ENCODE peak calls at places on chromosomes 5 and 9, in nine cellular contexts. One of them, this sample, is unnamed.

GRCh38 chr5:141960018-141960417 is 2.0 kb upstream of the PCDH12 start:
- DNase-seq in RWPE1: no peak
- DNase-seq in activated naive CD8-positive, alpha-beta T cell treated with anti-CD3 and anti-CD28 coated beads, Interleukin-2, amount 50 U/mL, for 24 hours: peak
- DNase-seq in KBM-7: no peak
- DNase-seq in HS-5: no peak
- DNase-seq in glutamatergic neuron: peak
- DNase-seq in ecto neural progenitor cell: no peak
- DNase-seq in anterior cingulate cortex: no peak
- DNase-seq in lower leg skin: peak
- DNase-seq in this sample: no peak

GRCh38 chr5:97534166-97534565 is 351.1 kb upstream of the RIOK2 start:
- DNase-seq in RWPE1: peak
- DNase-seq in activated naive CD8-positive, alpha-beta T cell treated with anti-CD3 and anti-CD28 coated beads, Interleukin-2, amount 50 U/mL, for 24 hours: peak
- DNase-seq in KBM-7: peak
- DNase-seq in HS-5: peak
- DNase-seq in glutamatergic neuron: no peak
- DNase-seq in ecto neural progenitor cell: no peak
- DNase-seq in anterior cingulate cortex: no peak
- DNase-seq in lower leg skin: no peak
- DNase-seq in this sample: no peak

GRCh38 chr9:91195372-91196012 is 166.2 kb downstream of the AUH start:
- DNase-seq in RWPE1: no peak
- DNase-seq in activated naive CD8-positive, alpha-beta T cell treated with anti-CD3 and anti-CD28 coated beads, Interleukin-2, amount 50 U/mL, for 24 hours: no peak
- DNase-seq in KBM-7: no peak
- DNase-seq in HS-5: no peak
- DNase-seq in glutamatergic neuron: no peak
- DNase-seq in ecto neural progenitor cell: peak
- DNase-seq in anterior cingulate cortex: no peak
- DNase-seq in lower leg skin: peak
- DNase-seq in this sample: no peak

GRCh38 chr5:103785569-103785968 is 223.0 kb upstream of the NUDT12 start:
- DNase-seq in RWPE1: no peak
- DNase-seq in activated naive CD8-positive, alpha-beta T cell treated with anti-CD3 and anti-CD28 coated beads, Interleukin-2, amount 50 U/mL, for 24 hours: no peak
- DNase-seq in KBM-7: no peak
- DNase-seq in HS-5: no peak
- DNase-seq in glutamatergic neuron: no peak
- DNase-seq in ecto neural progenitor cell: no peak
- DNase-seq in anterior cingulate cortex: no peak
- DNase-seq in lower leg skin: no peak
- DNase-seq in this sample: no peak

GRCh38 chr5:26869781-26870180 is 168.6 kb downstream of the CDH9 start:
- DNase-seq in RWPE1: no peak
- DNase-seq in activated naive CD8-positive, alpha-beta T cell treated with anti-CD3 and anti-CD28 coated beads, Interleukin-2, amount 50 U/mL, for 24 hours: no peak
- DNase-seq in KBM-7: no peak
- DNase-seq in HS-5: no peak
- DNase-seq in glutamatergic neuron: no peak
- DNase-seq in ecto neural progenitor cell: no peak
- DNase-seq in anterior cingulate cortex: no peak
- DNase-seq in lower leg skin: no peak
- DNase-seq in this sample: no peak

GRCh38 chr9:126947529-126947928 is 32.9 kb downstream of the RALGPS1 start:
- DNase-seq in RWPE1: peak
- DNase-seq in activated naive CD8-positive, alpha-beta T cell treated with anti-CD3 and anti-CD28 coated beads, Interleukin-2, amount 50 U/mL, for 24 hours: no peak
- DNase-seq in KBM-7: no peak
- DNase-seq in HS-5: no peak
- DNase-seq in glutamatergic neuron: no peak
- DNase-seq in ecto neural progenitor cell: no peak
- DNase-seq in anterior cingulate cortex: no peak
- DNase-seq in lower leg skin: no peak
- DNase-seq in this sample: no peak

GRCh38 chr5:150540615-150541396 is 32.9 kb downstream of the NDST1 start:
- DNase-seq in RWPE1: peak
- DNase-seq in activated naive CD8-positive, alpha-beta T cell treated with anti-CD3 and anti-CD28 coated beads, Interleukin-2, amount 50 U/mL, for 24 hours: no peak
- DNase-seq in KBM-7: no peak
- DNase-seq in HS-5: no peak
- DNase-seq in glutamatergic neuron: no peak
- DNase-seq in ecto neural progenitor cell: no peak
- DNase-seq in anterior cingulate cortex: no peak
- DNase-seq in lower leg skin: peak
- DNase-seq in this sample: peak

GRCh38 chr9:27054125-27054524 is 48.7 kb upstream of the LRRC19 start:
- DNase-seq in RWPE1: no peak
- DNase-seq in activated naive CD8-positive, alpha-beta T cell treated with anti-CD3 and anti-CD28 coated beads, Interleukin-2, amount 50 U/mL, for 24 hours: no peak
- DNase-seq in KBM-7: no peak
- DNase-seq in HS-5: no peak
- DNase-seq in glutamatergic neuron: no peak
- DNase-seq in ecto neural progenitor cell: no peak
- DNase-seq in anterior cingulate cortex: no peak
- DNase-seq in lower leg skin: no peak
- DNase-seq in this sample: no peak

GRCh38 chr9:100099722-100100042 is 639 bp downstream of the INVS start:
- DNase-seq in RWPE1: peak
- DNase-seq in activated naive CD8-positive, alpha-beta T cell treated with anti-CD3 and anti-CD28 coated beads, Interleukin-2, amount 50 U/mL, for 24 hours: peak
- DNase-seq in KBM-7: no peak
- DNase-seq in HS-5: no peak
- DNase-seq in glutamatergic neuron: peak
- DNase-seq in ecto neural progenitor cell: peak
- DNase-seq in anterior cingulate cortex: no peak
- DNase-seq in lower leg skin: no peak
- DNase-seq in this sample: peak

GRCh38 chr5:36363101-36363500 is 61.4 kb upstream of the RANBP3L start:
- DNase-seq in RWPE1: peak
- DNase-seq in activated naive CD8-positive, alpha-beta T cell treated with anti-CD3 and anti-CD28 coated beads, Interleukin-2, amount 50 U/mL, for 24 hours: no peak
- DNase-seq in KBM-7: no peak
- DNase-seq in HS-5: peak
- DNase-seq in glutamatergic neuron: no peak
- DNase-seq in ecto neural progenitor cell: no peak
- DNase-seq in anterior cingulate cortex: no peak
- DNase-seq in lower leg skin: no peak
- DNase-seq in this sample: no peak

GRCh38 chr5:113606298-113607134 is 93.0 kb downstream of the YTHDC2 start:
- DNase-seq in RWPE1: peak
- DNase-seq in activated naive CD8-positive, alpha-beta T cell treated with anti-CD3 and anti-CD28 coated beads, Interleukin-2, amount 50 U/mL, for 24 hours: peak
- DNase-seq in KBM-7: peak
- DNase-seq in HS-5: no peak
- DNase-seq in glutamatergic neuron: peak
- DNase-seq in ecto neural progenitor cell: peak
- DNase-seq in anterior cingulate cortex: peak
- DNase-seq in lower leg skin: no peak
- DNase-seq in this sample: no peak

GRCh38 chr9:6015278-6016157 is at the start of gene RANBP6:
- DNase-seq in RWPE1: peak
- DNase-seq in activated naive CD8-positive, alpha-beta T cell treated with anti-CD3 and anti-CD28 coated beads, Interleukin-2, amount 50 U/mL, for 24 hours: peak
- DNase-seq in KBM-7: peak
- DNase-seq in HS-5: peak
- DNase-seq in glutamatergic neuron: peak
- DNase-seq in ecto neural progenitor cell: peak
- DNase-seq in anterior cingulate cortex: peak
- DNase-seq in lower leg skin: peak
- DNase-seq in this sample: peak

GRCh38 chr9:68793605-68794343 is 88.7 kb downstream of the PIP5K1B start:
- DNase-seq in RWPE1: no peak
- DNase-seq in activated naive CD8-positive, alpha-beta T cell treated with anti-CD3 and anti-CD28 coated beads, Interleukin-2, amount 50 U/mL, for 24 hours: no peak
- DNase-seq in KBM-7: no peak
- DNase-seq in HS-5: no peak
- DNase-seq in glutamatergic neuron: no peak
- DNase-seq in ecto neural progenitor cell: no peak
- DNase-seq in anterior cingulate cortex: no peak
- DNase-seq in lower leg skin: no peak
- DNase-seq in this sample: no peak